ENCODE peak calls at places on chromosome 10, in nine cellular contexts. U is iPS-NIHi11, F is occipital lobe, T is SW480, A is HT-29, B is AML-193, Q is HCT116, W is NCI-H1105, L is hepatic stellate cell. Z is an unnamed sample.

GRCh38 chr10:119104653-119105024 is 726 bp downstream of the DENND10 start:
- DNase-seq in U (no peak), F (peak; percentile 41), T (no peak), A (peak; percentile 24), B (no peak), Q (no peak), W (no peak), L (no peak), Z (peak; percentile 24)

GRCh38 chr10:76251773-76252617 is 820.6 kb downstream of the LRMDA start:
- DNase-seq in U (no peak), F (no peak), T (no peak), A (no peak), B (no peak), Q (no peak), W (no peak), L (no peak), Z (no peak)

GRCh38 chr10:3592424-3592823 is 192.6 kb downstream of the KLF6 start:
- DNase-seq in U (no peak), F (no peak), T (no peak), A (no peak), B (no peak), Q (no peak), W (no peak), L (no peak), Z (no peak)

GRCh38 chr10:58475322-58476277 is 37.1 kb upstream of the BICC1 start:
- DNase-seq in U (no peak), F (no peak), T (no peak), A (no peak), B (no peak), Q (no peak), W (no peak), L (peak; percentile 18), Z (no peak)

GRCh38 chr10:51007781-51008180 is 66.5 kb upstream of the PRKG1 start:
- DNase-seq in U (no peak), F (no peak), T (no peak), A (no peak), B (no peak), Q (no peak), W (no peak), L (no peak), Z (no peak)

GRCh38 chr10:47053399-47053798 is 142.2 kb downstream of the PTPN20 start:
- DNase-seq in U (no peak), F (no peak), T (no peak), A (no peak), B (no peak), Q (no peak), W (no peak), L (no peak), Z (no peak)

GRCh38 chr10:3791974-3792633 is 7.1 kb upstream of the KLF6 start:
- DNase-seq in U (no peak), F (no peak), T (no peak), A (no peak), B (no peak), Q (no peak), W (no peak), L (no peak), Z (no peak)

GRCh38 chr10:104501864-104502579 is 139.1 kb upstream of the SORCS3 start:
- DNase-seq in U (peak; percentile 44), F (no peak), T (no peak), A (no peak), B (no peak), Q (no peak), W (no peak), L (no peak), Z (peak; percentile 39)

GRCh38 chr10:43944742-43945730 is 296.4 kb upstream of the ZNF32 start:
- DNase-seq in U (no peak), F (no peak), T (no peak), A (no peak), B (no peak), Q (no peak), W (no peak), L (no peak), Z (no peak)

GRCh38 chr10:43461950-43462349 is 25.0 kb downstream of the ZNF487 start:
- DNase-seq in U (peak; percentile 48), F (no peak), T (peak; percentile 80), A (peak; percentile 91), B (peak; percentile 78), Q (peak; percentile 80), W (peak; percentile 37), L (peak; percentile 59), Z (peak; percentile 70)

GRCh38 chr10:94092848-94093247 is 99.1 kb downstream of the PLCE1 start:
- DNase-seq in U (no peak), F (no peak), T (no peak), A (no peak), B (no peak), Q (no peak), W (no peak), L (no peak), Z (no peak)

Z was measured in neuronal stem cell.